ENCODE peak calls at places on chromosomes 11 and 22, in seven cellular contexts. One of them, this sample, is unnamed.

GRCh38 chr11:117849781-117850414 is 25.4 kb upstream of the FXYD2 start:
- DNase-seq in heart left ventricle: no peak
- DNase-seq in kidney glomerular epithelial cell: no peak
- DNase-seq in SK-MEL-5: no peak
- DNase-seq in colonic mucosa: no peak
- DNase-seq in activated T-cell treated with anti-CD3 and anti-CD28 coated beads for 1 hour: no peak
- DNase-seq in posterior cingulate gyrus: peak; percentile 4
- DNase-seq in this sample: no peak

GRCh38 chr11:70048279-70049024 is 29.7 kb upstream of the ANO1 start:
- DNase-seq in heart left ventricle: no peak
- DNase-seq in kidney glomerular epithelial cell: no peak
- DNase-seq in SK-MEL-5: peak; percentile 81
- DNase-seq in colonic mucosa: peak; percentile 24
- DNase-seq in activated T-cell treated with anti-CD3 and anti-CD28 coated beads for 1 hour: no peak
- DNase-seq in posterior cingulate gyrus: no peak
- DNase-seq in this sample: no peak

GRCh38 chr22:17920145-17920605 is 104.2 kb downstream of the MICAL3 start:
- DNase-seq in heart left ventricle: peak; percentile 93
- DNase-seq in kidney glomerular epithelial cell: no peak
- DNase-seq in SK-MEL-5: no peak
- DNase-seq in colonic mucosa: peak; percentile 79
- DNase-seq in activated T-cell treated with anti-CD3 and anti-CD28 coated beads for 1 hour: no peak
- DNase-seq in posterior cingulate gyrus: no peak
- DNase-seq in this sample: no peak

GRCh38 chr11:115081972-115082371 is 403.6 kb downstream of the NXPE2 start:
- DNase-seq in heart left ventricle: no peak
- DNase-seq in kidney glomerular epithelial cell: no peak
- DNase-seq in SK-MEL-5: no peak
- DNase-seq in colonic mucosa: no peak
- DNase-seq in activated T-cell treated with anti-CD3 and anti-CD28 coated beads for 1 hour: no peak
- DNase-seq in posterior cingulate gyrus: no peak
- DNase-seq in this sample: no peak

GRCh38 chr11:69423611-69424385 is 57.7 kb upstream of the LINC01488 start:
- DNase-seq in heart left ventricle: peak; percentile 10
- DNase-seq in kidney glomerular epithelial cell: no peak
- DNase-seq in SK-MEL-5: no peak
- DNase-seq in colonic mucosa: no peak
- DNase-seq in activated T-cell treated with anti-CD3 and anti-CD28 coated beads for 1 hour: no peak
- DNase-seq in posterior cingulate gyrus: no peak
- DNase-seq in this sample: no peak

GRCh38 chr11:111729441-111729840 is 36.7 kb downstream of the PPP2R1B start:
- DNase-seq in heart left ventricle: no peak
- DNase-seq in kidney glomerular epithelial cell: no peak
- DNase-seq in SK-MEL-5: peak; percentile 41
- DNase-seq in colonic mucosa: no peak
- DNase-seq in activated T-cell treated with anti-CD3 and anti-CD28 coated beads for 1 hour: no peak
- DNase-seq in posterior cingulate gyrus: no peak
- DNase-seq in this sample: no peak

GRCh38 chr11:62614275-62614674 is 1.2 kb downstream of the ROM1 start:
- DNase-seq in heart left ventricle: no peak
- DNase-seq in kidney glomerular epithelial cell: peak; percentile 30
- DNase-seq in SK-MEL-5: no peak
- DNase-seq in colonic mucosa: no peak
- DNase-seq in activated T-cell treated with anti-CD3 and anti-CD28 coated beads for 1 hour: no peak
- DNase-seq in posterior cingulate gyrus: no peak
- DNase-seq in this sample: no peak

GRCh38 chr22:31085928-31086327 is 4.8 kb downstream of the SMTN start:
- DNase-seq in heart left ventricle: no peak
- DNase-seq in kidney glomerular epithelial cell: no peak
- DNase-seq in SK-MEL-5: no peak
- DNase-seq in colonic mucosa: no peak
- DNase-seq in activated T-cell treated with anti-CD3 and anti-CD28 coated beads for 1 hour: no peak
- DNase-seq in posterior cingulate gyrus: no peak
- DNase-seq in this sample: no peak

GRCh38 chr11:99925968-99926367 is 761.1 kb upstream of the ARHGAP42 start:
- DNase-seq in heart left ventricle: no peak
- DNase-seq in kidney glomerular epithelial cell: no peak
- DNase-seq in SK-MEL-5: no peak
- DNase-seq in colonic mucosa: no peak
- DNase-seq in activated T-cell treated with anti-CD3 and anti-CD28 coated beads for 1 hour: no peak
- DNase-seq in posterior cingulate gyrus: no peak
- DNase-seq in this sample: no peak

GRCh38 chr22:44260216-44261035 is 52.3 kb downstream of the SHISAL1 start:
- DNase-seq in heart left ventricle: no peak
- DNase-seq in kidney glomerular epithelial cell: no peak
- DNase-seq in SK-MEL-5: no peak
- DNase-seq in colonic mucosa: no peak
- DNase-seq in activated T-cell treated with anti-CD3 and anti-CD28 coated beads for 1 hour: no peak
- DNase-seq in posterior cingulate gyrus: no peak
- DNase-seq in this sample: no peak

GRCh38 chr11:69153661-69154060 is 2.1 kb upstream of the SMIM38 start:
- DNase-seq in heart left ventricle: no peak
- DNase-seq in kidney glomerular epithelial cell: no peak
- DNase-seq in SK-MEL-5: no peak
- DNase-seq in colonic mucosa: no peak
- DNase-seq in activated T-cell treated with anti-CD3 and anti-CD28 coated beads for 1 hour: no peak
- DNase-seq in posterior cingulate gyrus: no peak
- DNase-seq in this sample: no peak

GRCh38 chr11:62147545-62147944 is 23.7 kb downstream of the INCENP start:
- DNase-seq in heart left ventricle: peak; percentile 20
- DNase-seq in kidney glomerular epithelial cell: no peak
- DNase-seq in SK-MEL-5: no peak
- DNase-seq in colonic mucosa: no peak
- DNase-seq in activated T-cell treated with anti-CD3 and anti-CD28 coated beads for 1 hour: no peak
- DNase-seq in posterior cingulate gyrus: no peak
- DNase-seq in this sample: no peak

GRCh38 chr11:48005133-48005532 is 24.8 kb downstream of the PTPRJ start:
- DNase-seq in heart left ventricle: no peak
- DNase-seq in kidney glomerular epithelial cell: no peak
- DNase-seq in SK-MEL-5: no peak
- DNase-seq in colonic mucosa: no peak
- DNase-seq in activated T-cell treated with anti-CD3 and anti-CD28 coated beads for 1 hour: no peak
- DNase-seq in posterior cingulate gyrus: no peak
- DNase-seq in this sample: no peak

GRCh38 chr11:120413480-120413879 is 77.3 kb downstream of the ARHGEF12 start:
- DNase-seq in heart left ventricle: no peak
- DNase-seq in kidney glomerular epithelial cell: no peak
- DNase-seq in SK-MEL-5: no peak
- DNase-seq in colonic mucosa: no peak
- DNase-seq in activated T-cell treated with anti-CD3 and anti-CD28 coated beads for 1 hour: no peak
- DNase-seq in posterior cingulate gyrus: no peak
- DNase-seq in this sample: peak; percentile 40

GRCh38 chr11:64887757-64888405 is 9.5 kb upstream of the EHD1 start:
- DNase-seq in heart left ventricle: peak; percentile 85
- DNase-seq in kidney glomerular epithelial cell: peak; percentile 71
- DNase-seq in SK-MEL-5: peak; percentile 55
- DNase-seq in colonic mucosa: peak; percentile 92
- DNase-seq in activated T-cell treated with anti-CD3 and anti-CD28 coated beads for 1 hour: peak; percentile 83
- DNase-seq in posterior cingulate gyrus: peak; percentile 78
- DNase-seq in this sample: no peak

GRCh38 chr11:3134651-3135490 is 30.2 kb downstream of the OSBPL5 start:
- DNase-seq in heart left ventricle: peak; percentile 62
- DNase-seq in kidney glomerular epithelial cell: no peak
- DNase-seq in SK-MEL-5: no peak
- DNase-seq in colonic mucosa: no peak
- DNase-seq in activated T-cell treated with anti-CD3 and anti-CD28 coated beads for 1 hour: no peak
- DNase-seq in posterior cingulate gyrus: no peak
- DNase-seq in this sample: no peak

This sample was measured in amniotic stem cell.